ENCODE peak calls at places on chromosomes 6 and 20, in ten cellular contexts. I is CD8-positive, alpha-beta T cell; Z is neuronal stem cell; C is left lung; T is adrenal gland; G is endodermal cell; K is fibroblast of lung; P is HAP-1; E is prostate gland; W is breast epithelium. F is an unnamed sample.

GRCh38 chr20:34859826-34860545 is 12.7 kb downstream of the GGT7 start:
- DNase-seq in Z (no peak), P (no peak), K (no peak), W (no peak), I (no peak), T (no peak), E (no peak), G (no peak), C (no peak), F (peak; percentile 43)

GRCh38 chr6:142605922-142606321 is 304.1 kb downstream of the ADGRG6 start:
- DNase-seq in W (no peak), K (peak; percentile 68), P (no peak), C (no peak), T (no peak), G (no peak), Z (no peak), I (no peak), E (no peak), F (no peak)

GRCh38 chr6:582370-582769 is 74.5 kb downstream of the HUS1B start:
- DNase-seq in G (peak; percentile 89), T (no peak), P (no peak), E (no peak), W (no peak), C (no peak), Z (peak; percentile 36), K (peak; percentile 14), I (no peak), F (peak; percentile 83)

GRCh38 chr6:17580518-17581048 is 19.5 kb upstream of the FAM8A1 start:
- DNase-seq in C (peak; percentile 36), G (peak; percentile 51), P (no peak), I (no peak), W (peak; percentile 56), E (no peak), K (peak; percentile 49), Z (no peak), T (peak; percentile 45), F (no peak)

GRCh38 chr20:50518270-50518721 is 8.1 kb downstream of the PTPN1 start:
- DNase-seq in C (no peak), E (no peak), T (no peak), G (no peak), W (no peak), I (no peak), Z (no peak), P (no peak), K (peak; percentile 68), F (no peak)

GRCh38 chr6:86916393-86916792 is 20.9 kb upstream of the HTR1E start:
- DNase-seq in I (no peak), C (no peak), K (no peak), G (no peak), Z (no peak), W (no peak), P (no peak), E (no peak), T (no peak), F (no peak)

GRCh38 chr6:75368151-75368779 is 83.7 kb upstream of the TMEM30A start:
- DNase-seq in P (peak; percentile 41), K (no peak), W (no peak), E (no peak), T (no peak), I (no peak), C (peak; percentile 55), Z (peak; percentile 33), G (peak; percentile 91), F (peak; percentile 36)

GRCh38 chr6:56101141-56101553 is 146.2 kb downstream of the COL21A1 start:
- DNase-seq in Z (no peak), T (no peak), G (no peak), K (peak; percentile 98), P (no peak), C (no peak), E (no peak), I (no peak), W (no peak), F (no peak)

GRCh38 chr6:118659513-118660217 is 8.3 kb upstream of the CEP85L start:
- DNase-seq in K (no peak), T (peak; percentile 62), W (no peak), Z (no peak), G (no peak), E (no peak), P (no peak), C (no peak), I (no peak), F (no peak)

GRCh38 chr20:6501061-6501460 is 266.4 kb upstream of the BMP2 start:
- DNase-seq in C (no peak), E (no peak), G (no peak), Z (no peak), T (peak; percentile 39), P (no peak), K (peak; percentile 62), I (no peak), W (no peak), F (no peak)

GRCh38 chr20:57165427-57166004 is 100.9 kb downstream of the BMP7 start:
- DNase-seq in K (no peak), E (no peak), T (no peak), G (no peak), W (no peak), C (no peak), I (no peak), Z (no peak), P (no peak), F (no peak)

GRCh38 chr6:106048331-106048730 is 37.8 kb upstream of the PRDM1 start:
- DNase-seq in I (no peak), P (no peak), G (no peak), Z (no peak), E (no peak), K (no peak), W (no peak), T (no peak), C (no peak), F (no peak)

GRCh38 chr20:12113075-12113467 is 195.4 kb downstream of the BTBD3 start:
- DNase-seq in C (no peak), W (no peak), G (no peak), I (no peak), Z (no peak), K (no peak), E (no peak), T (no peak), P (no peak), F (no peak)
- H3K36me3 ChIP-seq in C (no peaks in the 10 kb centered on the region), W (no peaks in the 10 kb centered on the region), G (no peaks in the 10 kb centered on the region), I (no peaks in the 10 kb centered on the region), Z (no peaks in the 10 kb centered on the region), K (no peaks in the 10 kb centered on the region), E (no peaks in the 10 kb centered on the region), T (no peaks in the 10 kb centered on the region), P (no peaks in the 10 kb centered on the region), F (no peaks in the 10 kb centered on the region)

GRCh38 chr6:124036384-124036783 is 232.7 kb downstream of the NKAIN2 start:
- DNase-seq in W (no peak), G (no peak), E (no peak), P (no peak), T (no peak), C (no peak), K (no peak), I (no peak), Z (no peak), F (no peak)
- H3K4me3 ChIP-seq in W (no peak overlapping the region), G (no peak overlapping the region), E (no peak overlapping the region), P (no peak overlapping the region), T (no peak overlapping the region), C (no peak overlapping the region), K (no peak overlapping the region), I (no peak overlapping the region), Z (no peak overlapping the region), F (no peak overlapping the region)

GRCh38 chr6:170292111-170292777 is 1.4 kb upstream of the DLL1 start:
- DNase-seq in W (no peak), G (peak; percentile 70), T (peak; percentile 48), K (no peak), I (no peak), Z (no peak), C (no peak), E (no peak), P (no peak), F (peak; percentile 66)

GRCh38 chr6:170294813-170295518 is 4.1 kb upstream of the DLL1 start:
- DNase-seq in P (no peak), I (no peak), C (no peak), G (no peak), E (no peak), Z (no peak), W (no peak), K (no peak), T (no peak), F (peak; percentile 39)

GRCh38 chr6:170293881-170294755 is 3.2 kb upstream of the DLL1 start:
- DNase-seq in W (no peak), I (no peak), Z (peak; percentile 46), E (no peak), P (no peak), T (no peak), K (no peak), C (no peak), G (no peak), F (peak; percentile 54)

GRCh38 chr6:170292778-170293164 is 1.9 kb upstream of the DLL1 start:
- DNase-seq in I (no peak), T (no peak), W (no peak), C (no peak), P (no peak), E (no peak), K (peak; percentile 36), Z (no peak), G (no peak), F (peak; percentile 54)

DNA sequence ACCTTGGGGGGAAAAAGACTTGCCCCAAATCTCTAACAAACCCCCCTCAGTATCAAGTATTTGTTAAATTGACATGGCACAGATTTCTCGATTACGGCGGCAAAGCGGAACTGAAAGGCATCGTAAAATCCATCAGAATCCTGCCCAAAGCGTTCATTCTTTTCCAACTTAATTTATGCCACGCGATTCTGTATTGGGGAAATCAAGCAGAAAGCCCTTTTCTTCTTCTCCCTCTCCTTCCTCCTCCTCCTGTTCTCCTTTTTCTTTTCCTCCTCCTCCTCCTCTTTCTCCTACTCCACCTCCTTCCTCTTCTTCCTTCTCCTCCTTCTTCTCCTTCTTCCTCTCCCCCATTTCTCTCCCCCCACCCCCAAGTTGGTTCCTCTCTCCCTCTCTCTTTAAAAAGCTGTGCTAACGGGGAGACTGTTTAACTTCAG is 2.5 kb upstream of the DLL1 start:
- DNase-seq in P (no peak), G (no peak), C (no peak), W (no peak), E (no peak), K (no peak), I (no peak), Z (no peak), T (no peak), F (no peak)
- H3K27me3 ChIP-seq in P (peaks cover 60% of the 10 kb centered on the region), G (peaks cover 99% of the 10 kb centered on the region), C (peaks cover 81% of the 10 kb centered on the region), W (no peaks in the 10 kb centered on the region), E (no peaks in the 10 kb centered on the region), K (peaks cover 68% of the 10 kb centered on the region), I (peaks cover 8% of the 10 kb centered on the region), Z (peaks cover 41% of the 10 kb centered on the region), T (peaks cover 34% of the 10 kb centered on the region), F (peaks cover 80% of the 10 kb centered on the region)

DNA sequence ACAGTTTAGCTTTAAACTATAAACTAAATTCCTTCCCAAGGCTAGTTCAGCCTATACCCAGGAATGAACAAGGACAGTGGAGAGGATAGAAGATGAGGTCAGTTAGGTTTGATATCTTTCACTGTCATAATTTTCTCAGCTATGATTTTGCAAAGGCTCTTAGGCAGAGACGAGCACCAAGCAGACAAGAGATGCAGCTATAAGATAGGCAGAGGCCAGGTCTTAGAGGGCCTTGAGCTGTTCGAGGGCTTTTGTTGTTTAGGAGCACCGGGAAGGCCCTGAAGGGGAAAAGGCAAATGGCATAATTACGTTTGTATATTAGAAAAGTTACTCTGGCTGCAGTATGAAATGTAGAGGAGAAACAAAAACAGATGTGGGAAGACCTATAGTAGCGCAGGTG is 59.8 kb downstream of the DOP1A start:
- DNase-seq in W (no peak), G (no peak), C (no peak), E (no peak), I (no peak), T (no peak), K (no peak), P (no peak), Z (no peak), F (no peak)
- H3K36me3 ChIP-seq in W (peaks cover 15% of the 10 kb centered on the region), G (peaks cover 95% of the 10 kb centered on the region), C (peaks cover 90% of the 10 kb centered on the region), E (no peaks in the 10 kb centered on the region), I (peaks cover 34% of the 10 kb centered on the region), T (no peaks in the 10 kb centered on the region), K (no peaks in the 10 kb centered on the region), P (peaks cover 19% of the 10 kb centered on the region), Z (peaks cover 88% of the 10 kb centered on the region), F (peaks cover 3% of the 10 kb centered on the region)

F was measured in H7.